ENCODE peak calls at places on chromosome 4, in four cellular contexts. M, C, V and U are unnamed samples.
A peak's percentile ranks its signal among the peaks of the same experiment; 100 is the strongest.

GRCh38 chr4:23956601-23957364 is 66.9 kb upstream of the PPARGC1A start:
- DNase-seq in M (no peak), C (no peak), V (no peak), U (no peak)

GRCh38 chr4:164977243-164978164 is at the start of gene TRIM61:
- DNase-seq in V (peak; percentile 11), M (no peak), C (peak; percentile 54), U (no peak)

GRCh38 chr4:10727140-10727880 is 42.7 kb upstream of the CLNK start:
- DNase-seq in M (no peak), V (no peak), C (no peak), U (no peak)

GRCh38 chr4:124526760-124527159 is 185.8 kb downstream of the ANKRD50 start:
- DNase-seq in M (peak; percentile 76), V (no peak), C (no peak), U (no peak)

GRCh38 chr4:40316782-40317635 is 18.1 kb upstream of the CHRNA9 start:
- DNase-seq in V (peak; percentile 72), C (peak; percentile 78), M (peak; percentile 47), U (peak; percentile 88)

GRCh38 chr4:134202557-134202956 is 968 bp upstream of the PABPC4L start:
- DNase-seq in V (no peak), C (no peak), M (no peak), U (no peak)

GRCh38 chr4:61200991-61201526 is 933 bp downstream of the ADGRL3 start:
- DNase-seq in C (no peak), V (no peak), M (no peak), U (no peak)

GRCh38 chr4:155371432-155372043 is 5.2 kb downstream of the MAP9 start:
- DNase-seq in V (no peak), M (no peak), C (no peak), U (no peak)

GRCh38 chr4:153790962-153791551 is 2.2 kb upstream of the SFRP2 start:
- DNase-seq in M (no peak), C (no peak), V (no peak), U (peak; percentile 2)

GRCh38 chr4:97646997-97647396 is 496.3 kb downstream of the STPG2 start:
- DNase-seq in M (no peak), V (no peak), C (no peak), U (no peak)

GRCh38 chr4:180058731-180059215 is 2184.4 kb upstream of the TENM3 start:
- DNase-seq in C (no peak), V (no peak), M (no peak), U (peak; percentile 39)

GRCh38 chr4:186622788-186623464 is 67.6 kb upstream of the MTNR1A start:
- DNase-seq in V (no peak), C (no peak), M (no peak), U (no peak)

GRCh38 chr4:143473334-143474126 is 40.0 kb upstream of the SMARCA5 start:
- DNase-seq in V (no peak), M (peak; percentile 17), C (no peak), U (no peak)

GRCh38 chr4:13544556-13545393 is 467 bp upstream of the NKX3-2 start:
- DNase-seq in M (peak; percentile 66), V (peak; percentile 93), C (no peak), U (peak; percentile 90)

GRCh38 chr4:84264652-84265051 is 234.4 kb downstream of the NKX6-1 start:
- DNase-seq in V (no peak), M (no peak), C (no peak), U (no peak)

GRCh38 chr4:76584235-76585152 is 149.5 kb downstream of the SHROOM3 start:
- DNase-seq in V (no peak), C (no peak), M (no peak), U (no peak)

GRCh38 chr4:76582817-76583087 is 147.7 kb downstream of the SHROOM3 start:
- DNase-seq in M (no peak), V (no peak), C (no peak), U (no peak)

GRCh38 chr4:76579596-76580375 is 144.8 kb downstream of the SHROOM3 start:
- DNase-seq in V (no peak), M (no peak), C (no peak), U (no peak)

GRCh38 chr4:76581276-76581675 is 146.2 kb downstream of the SHROOM3 start:
- DNase-seq in C (no peak), M (no peak), V (no peak), U (no peak)

DNA sequence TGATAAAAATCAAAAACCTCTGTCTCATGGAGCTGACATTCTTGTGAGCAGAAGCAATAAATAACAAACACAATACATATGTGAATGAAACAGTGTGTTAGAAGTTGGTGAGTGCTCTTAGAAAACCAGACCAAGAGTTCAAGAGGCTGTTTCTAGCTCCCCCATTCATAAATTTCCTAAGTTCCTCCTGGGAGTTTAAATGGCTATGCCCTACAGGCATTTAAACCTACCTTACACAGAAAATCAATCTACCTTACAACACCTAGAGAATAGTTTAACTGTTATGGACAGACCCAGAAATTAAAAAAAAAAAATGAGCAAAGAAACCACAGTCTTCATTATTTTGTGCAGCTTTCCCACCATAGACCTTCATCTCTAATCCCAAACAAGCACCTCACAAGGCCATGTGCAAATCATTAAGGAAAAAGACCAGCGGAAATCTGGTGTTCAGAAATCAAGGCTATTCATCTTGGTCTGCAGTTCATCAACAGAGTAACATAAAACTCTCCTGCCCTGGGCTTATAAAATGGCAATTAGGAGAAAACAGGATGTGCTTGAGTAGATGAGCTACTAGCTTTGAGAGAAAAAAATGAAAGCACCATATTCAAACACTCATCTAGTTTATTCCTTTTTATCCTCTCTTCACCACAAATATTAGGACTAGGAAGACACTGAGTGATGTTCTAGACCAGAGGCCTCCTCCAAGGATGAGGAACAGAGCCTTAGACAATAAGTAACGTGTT is 147.2 kb downstream of the SHROOM3 start:
- DNase-seq in C (no peak), M (no peak), V (no peak), U (no peak)
- TF ChIP-seq EP300 in C (no peak), M (no peak), V (no peak), U (no peak)

DNA sequence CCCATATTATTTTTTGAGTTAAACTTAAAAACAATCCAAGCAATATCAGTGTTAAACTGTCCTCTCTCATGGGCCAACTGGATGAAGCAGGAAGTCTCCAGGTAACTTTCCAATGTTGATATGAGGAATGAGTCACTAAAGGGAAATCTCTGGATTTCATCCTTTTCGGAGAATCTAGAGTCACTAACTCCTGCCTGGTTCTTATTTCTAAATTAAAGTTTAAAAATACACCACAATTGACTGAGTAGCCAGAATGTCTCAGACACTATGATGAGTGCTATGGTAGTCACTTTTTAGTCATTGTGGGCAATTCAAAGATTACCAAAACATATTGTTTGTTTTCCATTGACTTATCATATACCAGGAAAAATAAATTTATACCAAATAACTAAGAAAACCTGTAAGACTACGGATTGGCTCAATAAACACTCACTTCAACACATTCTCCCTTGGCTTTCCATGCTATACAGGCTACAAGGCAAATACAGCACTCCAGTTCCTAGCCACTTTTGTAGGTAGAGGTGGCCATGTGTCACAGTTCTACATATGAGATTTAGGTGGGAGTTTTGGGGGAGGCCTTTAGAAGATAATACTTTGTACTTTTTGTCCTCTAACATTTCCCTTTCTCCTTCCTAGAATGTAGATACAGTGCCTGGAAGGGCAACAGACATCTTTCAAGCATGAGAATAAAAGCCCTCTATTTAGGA is 8.6 kb downstream of the SLC9B2 start:
- DNase-seq in M (no peak), V (no peak), C (no peak), U (no peak)
- TF ChIP-seq POLR2A in M (no peak), V (no peak), C (no peak), U (no peak)

GRCh38 chr4:139208404-139208945 is 31.5 kb upstream of the ELF2 start:
- DNase-seq in C (no peak), M (peak; percentile 16), V (no peak), U (no peak)
- TF ChIP-seq SMC3 in C (no peak), M (no peak), V (no peak), U (no peak)

DNA sequence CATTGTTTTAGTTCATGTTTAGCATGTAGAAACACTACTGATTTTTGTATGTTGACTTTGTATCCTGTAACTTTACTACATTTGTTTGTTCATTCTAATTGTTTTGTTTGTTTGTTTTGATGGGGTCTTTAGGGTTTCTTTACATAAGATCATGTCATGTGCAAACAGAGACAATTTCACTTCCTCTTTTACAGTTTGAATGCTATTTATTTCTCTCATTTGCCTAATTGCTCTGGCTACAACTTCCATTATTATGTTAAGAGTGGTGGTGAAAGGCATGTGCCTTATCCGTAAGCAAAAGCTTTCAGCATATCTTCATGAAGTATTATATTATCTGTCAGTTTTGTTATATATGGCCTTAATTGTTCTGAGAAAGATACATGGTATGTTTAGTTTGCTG is 571.1 kb downstream of the PCDH7 start:
- DNase-seq in C (peak; percentile 9), M (no peak), V (no peak), U (no peak)
- TF ChIP-seq EP300 in C (peak; percentile 51), M (no peak), V (no peak), U (no peak)

GRCh38 chr4:170026253-170026991 is at the start of gene MFAP3L:
- DNase-seq in M (peak; percentile 63), V (peak; percentile 93), C (no peak), U (peak; percentile 71)
- TF ChIP-seq POLR2A in M (peak; percentile 77), V (peak; percentile 61), C (peak; percentile 58), U (no peak)

GRCh38 chr4:183610033-183610432 is 49.0 kb downstream of the RWDD4 start:
- DNase-seq in C (no peak), V (peak; percentile 52), M (no peak), U (peak; percentile 44)
- TF ChIP-seq SMC3 in C (no peak), V (no peak), M (no peak), U (no peak)

GRCh38 chr4:82890602-82890912 is 396 bp downstream of the SEC31A start:
- DNase-seq in M (no peak), V (no peak), C (no peak), U (no peak)

GRCh38 chr4:82890913-82891727 is at the start of gene SEC31A:
- DNase-seq in V (peak; percentile 89), C (peak; percentile 84), M (peak; percentile 91), U (peak; percentile 92)

GRCh38 chr4:82886145-82886942 is 4.6 kb downstream of the SEC31A start:
- DNase-seq in V (no peak), M (peak; percentile 78), C (no peak), U (no peak)

GRCh38 chr4:82889287-82889686 is 1.7 kb downstream of the SEC31A start:
- DNase-seq in C (no peak), M (peak; percentile 58), V (no peak), U (no peak)

DNA sequence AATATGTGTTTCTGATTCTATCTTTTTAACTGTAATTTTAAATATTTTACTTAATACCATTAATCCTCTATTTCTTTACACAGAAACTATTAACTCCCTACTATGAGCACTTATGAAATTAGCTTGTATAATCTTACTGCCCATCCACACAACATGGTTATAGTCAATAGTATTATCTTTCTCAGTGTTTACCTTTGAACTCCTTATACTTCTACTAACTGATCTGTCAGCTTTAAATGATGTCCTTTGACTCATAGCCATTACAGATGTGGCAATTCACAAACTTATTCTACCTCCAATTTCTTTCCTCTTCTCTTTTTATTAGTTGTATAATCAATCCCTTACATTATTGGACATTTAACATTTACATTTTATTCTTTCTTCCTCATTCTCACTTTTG is 5.5 kb downstream of the SEC31A start:
- DNase-seq in C (no peak), M (peak; percentile 54), V (no peak), U (no peak)
- TF ChIP-seq EP300 in C (no peak), M (no peak), V (no peak), U (no peak)